ENCODE peak calls at places on chromosome 2, in nine cellular contexts. R is psoas muscle; F is activated CD4-positive, alpha-beta T cell treated with anti-CD3 and anti-CD28 coated beads for 48 hours; U is mucosa of gallbladder; L is NCI-H1930; K is NCI-H1092 treated with DMSO at 0.1 percent for 48 hours; M is mesendoderm; S is GDM1; Z is NCI-H510A. Y is an unnamed sample.

GRCh38 chr2:235605306-235605998 is 111.6 kb downstream of the AGAP1 start:
- DNase-seq in R (peak; percentile 83), F (no peak), U (peak; percentile 67), L (peak; percentile 17), K (peak; percentile 28), M (peak; percentile 73), S (no peak), Z (peak; percentile 82), Y (no peak)

GRCh38 chr2:117785740-117786139 is 28.8 kb upstream of the DDX18 start:
- DNase-seq in R (no peak), F (peak; percentile 54), U (peak; percentile 42), L (peak; percentile 69), K (peak; percentile 15), M (peak; percentile 73), S (peak; percentile 7), Z (no peak), Y (peak; percentile 7)

GRCh38 chr2:60629801-60630385 is 76.4 kb upstream of the BCL11A start:
- DNase-seq in R (no peak), F (no peak), U (no peak), L (no peak), K (no peak), M (no peak), S (no peak), Z (no peak), Y (no peak)

GRCh38 chr2:49021170-49021743 is 133.1 kb downstream of the FSHR start:
- DNase-seq in R (no peak), F (no peak), U (no peak), L (no peak), K (no peak), M (peak; percentile 37), S (no peak), Z (no peak), Y (no peak)

GRCh38 chr2:197877038-197877437 is 72.6 kb downstream of the PLCL1 start:
- DNase-seq in R (no peak), F (no peak), U (no peak), L (no peak), K (no peak), M (no peak), S (no peak), Z (no peak), Y (no peak)

GRCh38 chr2:234951386-234952269 is at the start of gene SH3BP4:
- DNase-seq in R (peak; percentile 82), F (peak; percentile 50), U (peak; percentile 86), L (peak; percentile 73), K (peak; percentile 5), M (peak; percentile 80), S (no peak), Z (peak; percentile 48), Y (peak; percentile 51)

GRCh38 chr2:150981826-150982225 is 279.8 kb downstream of the RBM43 start:
- DNase-seq in R (no peak), F (peak; percentile 3), U (no peak), L (no peak), K (no peak), M (peak; percentile 2), S (no peak), Z (no peak), Y (no peak)

GRCh38 chr2:23244656-23245055 is 140.3 kb upstream of the KLHL29 start:
- DNase-seq in R (no peak), F (no peak), U (no peak), L (no peak), K (no peak), M (no peak), S (no peak), Z (no peak), Y (no peak)

GRCh38 chr2:62654423-62654791 is 51.1 kb upstream of the EHBP1 start:
- DNase-seq in R (no peak), F (no peak), U (no peak), L (no peak), K (no peak), M (no peak), S (no peak), Z (no peak), Y (no peak)

GRCh38 chr2:118732432-118732831 is 115.0 kb downstream of the EN1 start:
- DNase-seq in R (no peak), F (no peak), U (no peak), L (no peak), K (no peak), M (no peak), S (no peak), Z (no peak), Y (no peak)

GRCh38 chr2:28080911-28081310 is 190.4 kb downstream of the BABAM2 start:
- DNase-seq in R (no peak), F (no peak), U (no peak), L (no peak), K (no peak), M (no peak), S (no peak), Z (no peak), Y (no peak)

GRCh38 chr2:36178384-36178783 is 177.2 kb upstream of the CRIM1 start:
- DNase-seq in R (no peak), F (no peak), U (no peak), L (no peak), K (no peak), M (no peak), S (no peak), Z (no peak), Y (no peak)

Y was measured in activated naive CD8-positive, alpha-beta T cell treated with anti-CD3 and anti-CD28 coated beads for 36 hours.